ENCODE peak calls at places on chromosomes 2 and 18, in five cellular contexts. V is OCI-LY7, H is mucosa of descending colon, R is spleen, B is HL-60. J is an unnamed sample.

GRCh38 chr2:127588241-127588640 is 52.8 kb downstream of the MYO7B start:
- DNase-seq in V (no peak), H (no peak), R (peak; percentile 45), B (no peak), J (no peak)

GRCh38 chr2:120862254-120863172 is 126.8 kb downstream of the GLI2 start:
- DNase-seq in V (no peak), H (no peak), R (peak; percentile 67), B (no peak), J (no peak)

GRCh38 chr2:239889641-239890055 is 135.5 kb downstream of the NDUFA10 start:
- DNase-seq in V (no peak), H (no peak), R (no peak), B (no peak), J (no peak)

GRCh38 chr2:110871637-110872036 is 139.3 kb downstream of the ACOXL start:
- DNase-seq in V (no peak), H (no peak), R (no peak), B (no peak), J (no peak)

GRCh38 chr2:2746731-2747130 is 415.7 kb upstream of the MYT1L start:
- DNase-seq in V (no peak), H (no peak), R (peak; percentile 22), B (no peak), J (no peak)

GRCh38 chr18:66560092-66560491 is 43.8 kb downstream of the CDH19 start:
- DNase-seq in V (no peak), H (peak; percentile 66), R (no peak), B (no peak), J (no peak)

GRCh38 chr2:216691210-216691741 is 4.1 kb downstream of the IGFBP5 start:
- DNase-seq in V (no peak), H (peak; percentile 42), R (no peak), B (no peak), J (peak; percentile 78)

GRCh38 chr2:209368924-209369323 is 54.9 kb upstream of the MAP2 start:
- DNase-seq in V (no peak), H (peak; percentile 69), R (no peak), B (no peak), J (no peak)

GRCh38 chr2:29309090-29310054 is 194.2 kb downstream of the CLIP4 start:
- DNase-seq in V (peak; percentile 67), H (peak; percentile 79), R (no peak), B (peak; percentile 8), J (peak; percentile 65)

GRCh38 chr2:159797468-159798375 is at the start of gene CD302:
- DNase-seq in V (no peak), H (peak; percentile 78), R (peak; percentile 91), B (peak; percentile 41), J (peak; percentile 83)

GRCh38 chr18:4236940-4237686 is 218.0 kb downstream of the DLGAP1 start:
- DNase-seq in V (no peak), H (no peak), R (no peak), B (no peak), J (no peak)

GRCh38 chr2:23432531-23432930 is 47.6 kb downstream of the KLHL29 start:
- DNase-seq in V (no peak), H (no peak), R (peak; percentile 28), B (no peak), J (no peak)

GRCh38 chr18:26806224-26806623 is 59.3 kb downstream of the AQP4 start:
- DNase-seq in V (no peak), H (no peak), R (no peak), B (no peak), J (no peak)

GRCh38 chr2:158717366-158718195 is 77.5 kb upstream of the DAPL1 start:
- DNase-seq in V (no peak), H (no peak), R (no peak), B (no peak), J (no peak)

GRCh38 chr2:191995285-191995684 is 148.4 kb upstream of the CAVIN2 start:
- DNase-seq in V (no peak), H (no peak), R (no peak), B (no peak), J (no peak)

GRCh38 chr2:234252766-234253165 is 202.3 kb downstream of the SPP2 start:
- DNase-seq in V (no peak), H (no peak), R (no peak), B (no peak), J (no peak)

GRCh38 chr2:647691-648231 is 29.4 kb downstream of the TMEM18 start:
- DNase-seq in V (no peak), H (no peak), R (no peak), B (no peak), J (no peak)

GRCh38 chr2:64634338-64635267 is 19.1 kb downstream of the SERTAD2 start:
- DNase-seq in V (no peak), H (no peak), R (no peak), B (no peak), J (no peak)

GRCh38 chr2:30367232-30368070 is 79.6 kb upstream of the LCLAT1 start:
- DNase-seq in V (no peak), H (no peak), R (no peak), B (no peak), J (no peak)

GRCh38 chr2:194591192-194591591 is 1065.8 kb upstream of the SLC39A10 start:
- DNase-seq in V (no peak), H (no peak), R (no peak), B (no peak), J (no peak)

GRCh38 chr2:128304715-128305554 is 13.7 kb downstream of the HS6ST1 start:
- DNase-seq in V (no peak), H (peak; percentile 48), R (peak; percentile 73), B (no peak), J (no peak)

GRCh38 chr2:193695367-193695766 is 1500.6 kb upstream of the TMEFF2 start:
- DNase-seq in V (peak; percentile 10), H (no peak), R (no peak), B (no peak), J (no peak)

GRCh38 chr2:107808986-107809385 is 17.7 kb upstream of the RGPD4 start:
- DNase-seq in V (no peak), H (no peak), R (no peak), B (no peak), J (no peak)

GRCh38 chr2:232984451-232985207 is 28.4 kb downstream of the NGEF start:
- DNase-seq in V (no peak), H (no peak), R (peak; percentile 20), B (no peak), J (no peak)

GRCh38 chr18:32326450-32327309 is 136.8 kb downstream of the MEP1B start:
- DNase-seq in V (no peak), H (no peak), R (no peak), B (no peak), J (no peak)

GRCh38 chr2:38626326-38627031 is 23.8 kb upstream of the HNRNPLL start:
- DNase-seq in V (peak; percentile 48), H (peak; percentile 30), R (no peak), B (no peak), J (no peak)

GRCh38 chr2:241853651-241854341 is 4.9 kb downstream of the PDCD1 start:
- DNase-seq in V (no peak), H (no peak), R (peak; percentile 70), B (no peak), J (peak; percentile 38)

GRCh38 chr18:5890606-5891360 is 4.5 kb downstream of the TMEM200C start:
- DNase-seq in V (no peak), H (peak; percentile 43), R (peak; percentile 80), B (no peak), J (peak; percentile 88)

GRCh38 chr2:161415467-161416293 is 417 bp upstream of the TBR1 start:
- DNase-seq in V (no peak), H (no peak), R (no peak), B (no peak), J (peak; percentile 42)

GRCh38 chr2:161414015-161414384 is 2.1 kb upstream of the TBR1 start:
- DNase-seq in V (no peak), H (no peak), R (no peak), B (no peak), J (no peak)

GRCh38 chr2:161415041-161415440 is 1.1 kb upstream of the TBR1 start:
- DNase-seq in V (no peak), H (no peak), R (no peak), B (no peak), J (peak; percentile 29)

GRCh38 chr2:161416294-161416632 is at the start of gene TBR1:
- DNase-seq in V (no peak), H (no peak), R (no peak), B (no peak), J (peak; percentile 38)

DNA sequence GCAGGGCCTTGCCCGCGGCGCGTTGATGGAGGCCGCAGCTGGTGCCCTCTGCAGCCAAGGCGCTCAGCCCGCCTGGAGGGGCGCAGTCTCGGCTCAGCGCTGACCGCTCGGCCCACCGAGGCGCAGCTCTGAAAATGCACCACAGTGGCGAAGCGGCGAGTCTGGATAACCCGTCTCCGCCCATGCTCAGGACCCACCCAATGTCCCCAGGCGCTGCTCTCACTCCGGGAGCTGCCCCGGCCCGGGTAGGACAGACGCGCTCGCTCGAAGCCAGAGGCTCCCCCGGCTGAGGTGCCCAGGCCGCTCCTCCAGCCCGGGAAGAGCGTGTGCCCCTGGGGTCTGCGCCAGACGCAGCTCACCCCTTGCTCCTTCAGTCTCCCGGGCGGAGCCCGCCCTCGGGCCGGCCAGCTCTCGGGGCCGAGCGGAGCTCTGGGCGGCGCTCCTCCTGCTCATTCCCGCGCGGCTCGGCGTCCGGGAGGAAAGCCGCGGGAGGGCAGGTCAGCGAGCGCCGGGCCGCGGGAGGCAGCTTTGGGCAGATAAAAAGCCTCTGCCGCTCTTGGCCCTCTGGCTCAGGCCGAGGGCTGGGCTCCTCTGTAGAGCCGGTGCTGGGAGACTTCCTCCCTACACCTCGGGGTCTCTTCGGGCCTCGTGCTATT is 1.6 kb upstream of the TBR1 start:
- DNase-seq in V (no peak), H (peak; percentile 27), R (peak; percentile 76), B (no peak), J (peak; percentile 48)
- TF ChIP-seq CTCF in V (no peak), H (no peak), R (no peak), B (no peak), J (no peak)

GRCh38 chr2:173667014-173667413 is 298.2 kb downstream of the SP3 start:
- DNase-seq in V (no peak), H (peak; percentile 9), R (no peak), B (no peak), J (no peak)
- TF ChIP-seq CTCF in V (no peak), H (no peak), R (no peak), B (no peak), J (no peak)

GRCh38 chr2:145919507-145919906 is 1399.6 kb upstream of the ZEB2 start:
- DNase-seq in V (no peak), H (no peak), R (no peak), B (no peak), J (no peak)
- TF ChIP-seq CTCF in V (peak; percentile 45), H (no peak), R (no peak), B (no peak), J (no peak)

GRCh38 chr2:15311926-15312325 is 249.2 kb downstream of the NBAS start:
- DNase-seq in V (no peak), H (no peak), R (no peak), B (no peak), J (no peak)
- TF ChIP-seq CTCF in V (no peak), H (no peak), R (no peak), B (no peak), J (no peak)

DNA sequence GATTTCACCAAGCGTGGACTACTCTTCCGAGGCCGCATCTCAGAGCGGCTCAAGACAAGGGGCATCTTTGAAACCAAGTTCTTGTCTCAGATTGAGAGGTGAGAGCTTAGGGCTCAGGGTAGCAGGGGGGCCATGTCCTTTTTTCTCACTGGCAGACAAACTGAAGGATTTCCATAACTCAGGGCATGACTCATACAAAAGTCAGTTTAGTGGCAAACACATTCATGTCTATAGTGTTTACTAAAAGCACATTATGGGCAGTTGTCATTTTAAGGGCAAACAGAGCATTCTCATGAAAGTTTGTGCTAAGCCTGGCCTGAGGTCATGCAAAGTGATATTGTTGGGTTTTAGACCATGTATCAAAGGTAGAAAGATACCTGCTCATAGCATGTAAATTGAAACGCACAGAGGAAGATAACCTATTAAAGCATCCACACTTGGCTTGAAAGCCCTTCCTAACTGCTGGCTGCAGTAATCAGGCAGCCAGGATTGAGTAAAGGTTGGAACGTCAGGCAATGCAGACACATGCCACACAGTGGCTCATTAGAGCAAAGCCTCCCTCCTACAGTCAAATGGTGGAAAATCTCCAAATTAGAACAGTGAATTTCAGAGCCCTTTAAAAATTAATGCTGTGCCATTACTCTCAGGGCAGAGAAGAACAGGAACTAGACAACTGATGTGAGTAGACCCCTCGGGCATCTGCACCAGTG is 54.2 kb downstream of the HK2 start:
- DNase-seq in V (no peak), H (no peak), R (no peak), B (no peak), J (no peak)
- TF ChIP-seq CTCF in V (no peak), H (no peak), R (no peak), B (no peak), J (no peak)

J was measured in GM13976.